ENCODE peak calls at places on chromosome 12, in five cellular contexts. One of them, this sample, is unnamed.

GRCh38 chr12:81866081-81866480 is 106.9 kb upstream of the PPFIA2 start:
- DNase-seq in HuH-7: no peak
- DNase-seq in coronary artery: no peak
- DNase-seq in SW480: no peak
- DNase-seq in PC-9: no peak
- DNase-seq in this sample: peak

GRCh38 chr12:88753074-88753473 is 172.8 kb upstream of the KITLG start:
- DNase-seq in HuH-7: no peak
- DNase-seq in coronary artery: no peak
- DNase-seq in SW480: peak
- DNase-seq in PC-9: no peak
- DNase-seq in this sample: no peak

GRCh38 chr12:51090705-51091229 is 7.4 kb upstream of the CSRNP2 start:
- DNase-seq in HuH-7: no peak
- DNase-seq in coronary artery: no peak
- DNase-seq in SW480: no peak
- DNase-seq in PC-9: no peak
- DNase-seq in this sample: no peak

GRCh38 chr12:32603858-32604257 is 75.2 kb upstream of the DNM1L start:
- DNase-seq in HuH-7: no peak
- DNase-seq in coronary artery: no peak
- DNase-seq in SW480: no peak
- DNase-seq in PC-9: no peak
- DNase-seq in this sample: peak

GRCh38 chr12:100987552-100988277 is 193.1 kb downstream of the ANO4 start:
- DNase-seq in HuH-7: peak
- DNase-seq in coronary artery: no peak
- DNase-seq in SW480: peak
- DNase-seq in PC-9: peak
- DNase-seq in this sample: no peak

GRCh38 chr12:50642035-50642451 is 121.9 kb upstream of the ATF1 start:
- DNase-seq in HuH-7: no peak
- DNase-seq in coronary artery: no peak
- DNase-seq in SW480: no peak
- DNase-seq in PC-9: peak
- DNase-seq in this sample: no peak

GRCh38 chr12:2231011-2231595 is 178.3 kb downstream of the CACNA1C start:
- DNase-seq in HuH-7: no peak
- DNase-seq in coronary artery: no peak
- DNase-seq in SW480: no peak
- DNase-seq in PC-9: no peak
- DNase-seq in this sample: no peak

GRCh38 chr12:4978737-4979136 is 64.9 kb upstream of the KCNA5 start:
- DNase-seq in HuH-7: no peak
- DNase-seq in coronary artery: no peak
- DNase-seq in SW480: no peak
- DNase-seq in PC-9: no peak
- DNase-seq in this sample: no peak

GRCh38 chr12:10190558-10191388 is 11.9 kb downstream of the TMEM52B start:
- DNase-seq in HuH-7: peak
- DNase-seq in coronary artery: no peak
- DNase-seq in SW480: peak
- DNase-seq in PC-9: peak
- DNase-seq in this sample: no peak

GRCh38 chr12:8894986-8895385 is 19.3 kb upstream of the PHC1 start:
- DNase-seq in HuH-7: no peak
- DNase-seq in coronary artery: no peak
- DNase-seq in SW480: no peak
- DNase-seq in PC-9: no peak
- DNase-seq in this sample: no peak

GRCh38 chr12:99005601-99006000 is 360.5 kb downstream of the APAF1 start:
- DNase-seq in HuH-7: no peak
- DNase-seq in coronary artery: no peak
- DNase-seq in SW480: no peak
- DNase-seq in PC-9: no peak
- DNase-seq in this sample: no peak

GRCh38 chr12:31362759-31363415 is 36.9 kb upstream of the SINHCAF start:
- DNase-seq in HuH-7: no peak
- DNase-seq in coronary artery: no peak
- DNase-seq in SW480: peak
- DNase-seq in PC-9: peak
- DNase-seq in this sample: no peak

GRCh38 chr12:13133886-13134285 is 30.4 kb upstream of the GSG1 start:
- DNase-seq in HuH-7: no peak
- DNase-seq in coronary artery: no peak
- DNase-seq in SW480: no peak
- DNase-seq in PC-9: no peak
- DNase-seq in this sample: no peak

GRCh38 chr12:106179086-106179485 is 40.3 kb upstream of the NUAK1 start:
- DNase-seq in HuH-7: peak
- DNase-seq in coronary artery: no peak
- DNase-seq in SW480: no peak
- DNase-seq in PC-9: no peak
- DNase-seq in this sample: no peak

GRCh38 chr12:91965781-91966180 is 179.9 kb downstream of the BTG1 start:
- DNase-seq in HuH-7: no peak
- DNase-seq in coronary artery: no peak
- DNase-seq in SW480: no peak
- DNase-seq in PC-9: no peak
- DNase-seq in this sample: no peak

GRCh38 chr12:108905725-108906124 is 25.8 kb downstream of the DAO start:
- DNase-seq in HuH-7: no peak
- DNase-seq in coronary artery: no peak
- DNase-seq in SW480: no peak
- DNase-seq in PC-9: no peak
- DNase-seq in this sample: no peak

GRCh38 chr12:81329088-81329487 is 251.2 kb downstream of the ACSS3 start:
- DNase-seq in HuH-7: peak
- DNase-seq in coronary artery: no peak
- DNase-seq in SW480: peak
- DNase-seq in PC-9: no peak
- DNase-seq in this sample: no peak

GRCh38 chr12:3216726-3217682 is 139.8 kb downstream of the TSPAN9 start:
- DNase-seq in HuH-7: no peak
- DNase-seq in coronary artery: peak
- DNase-seq in SW480: no peak
- DNase-seq in PC-9: peak
- DNase-seq in this sample: peak

GRCh38 chr12:49069507-49070346 is at the start of gene RHEBL1:
- DNase-seq in HuH-7: peak
- DNase-seq in coronary artery: peak
- DNase-seq in SW480: peak
- DNase-seq in PC-9: peak
- DNase-seq in this sample: peak

GRCh38 chr12:117540011-117540410 is 178.6 kb upstream of the NOS1 start:
- DNase-seq in HuH-7: no peak
- DNase-seq in coronary artery: no peak
- DNase-seq in SW480: no peak
- DNase-seq in PC-9: no peak
- DNase-seq in this sample: no peak

GRCh38 chr12:6626654-6627283 is 9.0 kb downstream of the LPAR5 start:
- DNase-seq in HuH-7: no peak
- DNase-seq in coronary artery: no peak
- DNase-seq in SW480: no peak
- DNase-seq in PC-9: no peak
- DNase-seq in this sample: no peak

GRCh38 chr12:57470970-57471656 is 8.6 kb downstream of the ARHGAP9 start:
- DNase-seq in HuH-7: no peak
- DNase-seq in coronary artery: no peak
- DNase-seq in SW480: no peak
- DNase-seq in PC-9: no peak
- DNase-seq in this sample: no peak

GRCh38 chr12:131499160-131499863 is 211.6 kb upstream of the SFSWAP start:
- DNase-seq in HuH-7: no peak
- DNase-seq in coronary artery: peak
- DNase-seq in SW480: no peak
- DNase-seq in PC-9: no peak
- DNase-seq in this sample: no peak

GRCh38 chr12:93380480-93381121 is 2.9 kb downstream of the NUDT4 start:
- DNase-seq in HuH-7: peak
- DNase-seq in coronary artery: no peak
- DNase-seq in SW480: no peak
- DNase-seq in PC-9: no peak
- DNase-seq in this sample: no peak

GRCh38 chr12:29763301-29763683 is 20.4 kb downstream of the TMTC1 start:
- DNase-seq in HuH-7: no peak
- DNase-seq in coronary artery: no peak
- DNase-seq in SW480: no peak
- DNase-seq in PC-9: no peak
- DNase-seq in this sample: no peak

GRCh38 chr12:106070147-106070546 is 68.6 kb downstream of the NUAK1 start:
- DNase-seq in HuH-7: no peak
- DNase-seq in coronary artery: no peak
- DNase-seq in SW480: no peak
- DNase-seq in PC-9: no peak
- DNase-seq in this sample: no peak

GRCh38 chr12:2752676-2753371 is 41.9 kb upstream of the FKBP4 start:
- DNase-seq in HuH-7: peak
- DNase-seq in coronary artery: peak
- DNase-seq in SW480: peak
- DNase-seq in PC-9: peak
- DNase-seq in this sample: no peak

GRCh38 chr12:122244565-122245371 is 18.9 kb upstream of the DIABLO start:
- DNase-seq in HuH-7: no peak
- DNase-seq in coronary artery: no peak
- DNase-seq in SW480: no peak
- DNase-seq in PC-9: no peak
- DNase-seq in this sample: no peak

GRCh38 chr12:97921957-97922722 is 459.5 kb downstream of the RMST start:
- DNase-seq in HuH-7: no peak
- DNase-seq in coronary artery: no peak
- DNase-seq in SW480: peak
- DNase-seq in PC-9: no peak
- DNase-seq in this sample: no peak

GRCh38 chr12:42603246-42603645 is 13.7 kb upstream of the PRICKLE1 start:
- DNase-seq in HuH-7: no peak
- DNase-seq in coronary artery: no peak
- DNase-seq in SW480: no peak
- DNase-seq in PC-9: no peak
- DNase-seq in this sample: no peak

GRCh38 chr12:71460850-71461609 is 21.4 kb downstream of the LGR5 start:
- DNase-seq in HuH-7: no peak
- DNase-seq in coronary artery: no peak
- DNase-seq in SW480: no peak
- DNase-seq in PC-9: no peak
- DNase-seq in this sample: no peak

GRCh38 chr12:95790912-95791849 is 617 bp upstream of the NTN4 start:
- DNase-seq in HuH-7: peak
- DNase-seq in coronary artery: peak
- DNase-seq in SW480: peak
- DNase-seq in PC-9: peak
- DNase-seq in this sample: no peak

GRCh38 chr12:2862876-2863275 is 6.0 kb upstream of the TEX52 start:
- DNase-seq in HuH-7: no peak
- DNase-seq in coronary artery: no peak
- DNase-seq in SW480: no peak
- DNase-seq in PC-9: no peak
- DNase-seq in this sample: no peak

GRCh38 chr12:45655186-45655585 is 74.3 kb upstream of the ARID2 start:
- DNase-seq in HuH-7: peak
- DNase-seq in coronary artery: no peak
- DNase-seq in SW480: peak
- DNase-seq in PC-9: no peak
- DNase-seq in this sample: no peak

GRCh38 chr12:31672521-31672920 is 13.0 kb downstream of the ETFBKMT start:
- DNase-seq in HuH-7: no peak
- DNase-seq in coronary artery: no peak
- DNase-seq in SW480: no peak
- DNase-seq in PC-9: no peak
- DNase-seq in this sample: no peak

GRCh38 chr12:49655595-49656236 is 32.4 kb downstream of the PRPF40B start:
- DNase-seq in HuH-7: no peak
- DNase-seq in coronary artery: no peak
- DNase-seq in SW480: no peak
- DNase-seq in PC-9: no peak
- DNase-seq in this sample: no peak

GRCh38 chr12:115163710-115164109 is 479.7 kb upstream of the TBX3 start:
- DNase-seq in HuH-7: no peak
- DNase-seq in coronary artery: no peak
- DNase-seq in SW480: no peak
- DNase-seq in PC-9: no peak
- DNase-seq in this sample: no peak

GRCh38 chr12:107845980-107846659 is 71.6 kb downstream of the ASCL4 start:
- DNase-seq in HuH-7: no peak
- DNase-seq in coronary artery: no peak
- DNase-seq in SW480: no peak
- DNase-seq in PC-9: no peak
- DNase-seq in this sample: no peak